ENCODE peak calls at places on chromosomes 12 and 14, in five cellular contexts. R is GM12878, X is K562, Z is HepG2, N is H1. T is an unnamed sample.

GRCh38 chr14:73610692-73611091 is 1.6 kb upstream of the ACOT6 start:
- DNase-seq in N (no peak), Z (peak; percentile 90), X (no peak), R (no peak), T (no peak)

GRCh38 chr14:104816678-104816945 is 15.7 kb downstream of the ZBTB42 start:
- DNase-seq in Z (no peak), X (no peak), R (no peak), N (no peak), T (no peak)

GRCh38 chr14:93987376-93987775 is 9.7 kb upstream of the CCDC197 start:
- DNase-seq in R (no peak), X (no peak), N (no peak), Z (no peak), T (no peak)

GRCh38 chr12:113196996-113197395 is 11.5 kb downstream of the RITA1 start:
- DNase-seq in Z (peak; percentile 69), R (no peak), N (no peak), X (peak; percentile 73), T (peak; percentile 94)

GRCh38 chr12:3117144-3117581 is 40.0 kb downstream of the TSPAN9 start:
- DNase-seq in N (no peak), R (no peak), X (no peak), Z (no peak), T (no peak)

GRCh38 chr12:10688042-10688441 is 14.2 kb upstream of the STYK1 start:
- DNase-seq in Z (no peak), X (no peak), N (no peak), R (no peak), T (no peak)

GRCh38 chr12:92899388-92900001 is 29.6 kb downstream of the EEA1 start:
- DNase-seq in X (no peak), N (peak; percentile 21), Z (peak; percentile 85), R (no peak), T (peak; percentile 82)

GRCh38 chr14:102356280-102356679 is 6.4 kb downstream of the CINP start:
- DNase-seq in R (no peak), Z (no peak), X (no peak), N (no peak), T (no peak)

GRCh38 chr14:21096889-21097615 is 1.4 kb downstream of the ZNF219 start:
- DNase-seq in X (no peak), R (no peak), N (no peak), Z (no peak), T (no peak)

GRCh38 chr12:118446247-118446646 is 69.9 kb downstream of the SUDS3 start:
- DNase-seq in Z (no peak), N (no peak), X (no peak), R (no peak), T (no peak)

GRCh38 chr14:95327558-95328374 is 8.1 kb upstream of the CLMN start:
- DNase-seq in Z (no peak), R (peak; percentile 91), X (no peak), N (no peak), T (no peak)

GRCh38 chr12:90188857-90189256 is 480.2 kb upstream of the ATP2B1 start:
- DNase-seq in R (no peak), N (no peak), Z (no peak), X (no peak), T (no peak)

DNA sequence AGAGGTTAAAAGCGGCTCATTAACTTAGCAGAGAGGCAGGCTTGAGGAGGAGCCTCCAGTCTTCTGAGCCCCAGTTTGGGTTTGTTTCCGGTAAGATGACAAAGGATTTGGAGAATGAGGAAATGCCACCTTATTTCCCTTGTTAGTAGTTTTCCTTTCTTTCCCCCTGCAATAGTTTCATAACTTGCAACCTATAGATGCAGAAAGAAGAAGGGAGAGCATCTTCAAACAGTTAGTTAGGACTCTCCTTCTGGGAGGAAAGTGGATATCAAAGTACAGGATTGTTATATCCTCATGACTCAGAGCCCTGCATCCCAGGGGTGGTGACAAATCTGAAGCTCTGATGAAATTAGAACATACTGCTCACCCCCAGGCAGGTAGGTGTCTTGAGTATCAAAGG is 180.7 kb upstream of the SLC38A2 start:
- DNase-seq in Z (peak; percentile 12), N (no peak), X (no peak), R (no peak), T (peak; percentile 52)
- TF ChIP-seq KDM1A in Z (no peak), N (no peak), X (no peak), R (no peak), T (no peak)

DNA sequence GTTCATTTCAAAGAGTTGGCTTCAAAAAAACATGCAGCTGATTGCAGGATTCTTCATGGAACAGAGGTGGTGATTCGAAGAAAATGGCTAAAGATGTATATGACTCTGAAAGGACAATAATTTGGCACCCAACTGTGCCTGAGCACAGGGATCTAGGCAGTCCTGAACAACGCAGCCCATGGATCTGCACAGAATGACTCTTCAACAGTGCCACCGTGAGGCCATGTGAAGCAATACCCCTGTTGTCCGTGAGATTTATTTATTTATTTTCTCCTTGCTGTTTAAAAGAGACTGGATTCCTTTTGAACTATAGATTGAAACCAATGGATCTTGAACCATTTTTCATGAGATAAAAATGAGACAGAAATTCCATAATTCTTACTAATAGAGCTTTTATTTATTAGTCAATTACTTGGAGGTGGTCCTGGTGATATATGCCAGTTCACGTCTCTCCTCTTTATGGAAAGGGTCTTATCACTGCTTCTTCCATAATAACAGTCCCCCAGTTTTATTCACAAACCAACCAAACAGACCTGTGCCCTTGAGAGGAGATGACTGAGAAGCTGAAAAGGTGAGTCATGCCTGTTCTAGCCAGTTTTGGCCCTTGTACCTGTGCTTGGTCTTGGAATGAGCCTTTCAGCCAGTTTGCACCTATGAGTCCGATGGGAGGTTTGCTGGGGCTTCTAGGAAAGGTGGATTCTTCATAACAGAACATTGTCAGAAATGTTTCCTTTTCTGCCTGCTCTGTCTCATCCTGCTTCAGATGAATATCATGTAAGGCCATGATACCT is 1598.3 kb downstream of the AACS start:
- DNase-seq in X (peak; percentile 32), N (peak; percentile 7), R (no peak), Z (peak; percentile 1), T (peak; percentile 61)
- TF ChIP-seq KDM1A in X (no peak), N (no peak), R (no peak), Z (no peak), T (no peak)

DNA sequence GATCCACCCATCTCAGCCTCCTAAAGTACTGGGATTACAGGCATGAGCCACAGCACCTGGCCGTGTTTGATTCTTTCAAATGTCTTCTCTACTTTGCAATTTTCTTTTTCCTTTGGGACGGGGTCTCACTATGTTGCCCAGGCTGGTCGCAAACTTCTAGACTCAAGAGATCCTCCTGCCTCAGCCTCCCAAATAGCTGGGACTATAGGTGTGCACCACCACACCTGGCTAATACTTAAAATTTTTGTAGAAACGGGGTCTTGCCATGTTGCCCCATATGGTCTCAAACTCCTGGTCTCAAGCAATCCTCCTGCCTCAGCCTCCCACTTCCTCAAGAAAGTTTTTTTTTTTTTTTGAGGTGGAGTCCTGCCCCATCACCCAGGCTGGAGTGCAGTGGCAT is 1.7 kb downstream of the GATC start:
- DNase-seq in Z (no peak), N (no peak), X (no peak), R (no peak), T (no peak)
- TF ChIP-seq KDM1A in Z (no peak), N (no peak), X (no peak), R (no peak), T (no peak)

GRCh38 chr14:54709867-54710266 is 142.9 kb downstream of the SAMD4A start:
- DNase-seq in X (no peak), Z (peak; percentile 17), N (no peak), R (no peak), T (no peak)

GRCh38 chr14:54713364-54713763 is 146.4 kb downstream of the SAMD4A start:
- DNase-seq in N (no peak), X (no peak), R (no peak), Z (no peak), T (no peak)

GRCh38 chr14:54711312-54711711 is 144.4 kb downstream of the SAMD4A start:
- DNase-seq in N (no peak), R (no peak), Z (no peak), X (no peak), T (no peak)

GRCh38 chr14:54712371-54712998 is 145.6 kb downstream of the SAMD4A start:
- DNase-seq in R (no peak), N (no peak), X (no peak), Z (no peak), T (no peak)

DNA sequence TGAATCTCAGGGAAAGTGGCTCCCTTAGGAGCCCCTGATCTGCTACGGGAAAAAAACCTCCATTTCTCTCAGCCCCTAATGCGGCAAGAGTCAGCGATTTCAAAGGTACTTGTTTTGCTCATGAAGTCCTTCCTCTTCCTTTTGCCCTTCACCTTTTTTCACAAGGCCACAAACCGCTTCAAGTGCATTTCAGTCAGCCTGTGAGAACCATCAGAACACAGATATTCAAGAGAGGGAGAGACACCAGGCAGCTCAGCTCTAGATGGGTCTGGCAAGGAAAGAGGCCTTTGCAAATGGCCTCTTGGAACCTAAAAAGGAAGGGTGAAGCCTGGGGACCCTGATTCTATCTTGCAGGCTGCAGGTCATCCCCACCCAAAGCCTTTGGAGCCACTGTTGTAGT is 144.9 kb downstream of the SAMD4A start:
- DNase-seq in X (no peak), R (no peak), Z (no peak), N (no peak), T (no peak)
- TF ChIP-seq KDM1A in X (no peak), R (no peak), Z (no peak), N (no peak), T (no peak)

DNA sequence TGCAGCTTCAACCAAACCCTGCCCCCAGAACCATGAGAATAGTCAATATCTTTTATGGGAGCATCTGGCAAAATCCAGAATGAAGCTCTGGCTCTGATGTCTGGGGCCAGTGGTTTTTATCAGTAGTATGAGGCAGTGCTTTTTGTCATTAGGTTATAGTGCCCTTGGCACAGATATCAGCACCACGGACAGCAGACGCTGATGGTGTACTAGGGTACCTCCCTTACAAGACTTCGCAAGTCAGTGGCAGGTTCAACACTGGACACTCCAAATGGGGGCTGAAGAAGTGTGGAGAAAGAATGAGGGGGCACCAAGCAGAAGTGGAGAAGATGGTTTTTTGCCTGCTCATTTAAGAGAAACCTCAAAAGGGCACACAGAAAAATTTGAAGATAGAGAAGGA is 68.2 kb upstream of the E2F7 start:
- DNase-seq in N (no peak), R (no peak), X (no peak), Z (peak; percentile 4), T (peak; percentile 23)
- TF ChIP-seq KDM1A in N (no peak), R (no peak), X (no peak), Z (no peak), T (no peak)

DNA sequence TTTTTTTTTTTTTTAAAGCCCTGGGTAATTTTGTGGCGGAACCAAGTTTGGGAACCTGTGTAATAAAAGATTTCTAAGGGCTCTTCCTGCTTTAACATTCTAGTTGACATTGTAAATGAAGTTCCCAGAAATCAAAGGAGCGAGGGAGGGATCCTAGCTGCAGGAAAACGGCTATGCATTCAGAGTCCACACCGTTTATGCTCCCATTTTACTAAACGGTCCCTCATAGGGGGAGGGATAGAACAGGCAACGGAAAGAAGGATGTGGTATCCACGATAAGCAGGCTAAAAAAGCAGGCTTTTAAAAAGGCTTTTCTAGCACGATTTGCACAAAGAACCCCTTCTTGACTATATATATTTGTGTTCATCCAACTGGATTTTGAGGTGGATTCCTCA is 571 bp downstream of the SYNJ2BP start:
- DNase-seq in Z (no peak), X (no peak), R (no peak), N (no peak), T (no peak)
- TF ChIP-seq KDM1A in Z (no peak), X (no peak), R (no peak), N (no peak), T (no peak)

GRCh38 chr12:121992059-121992879 is 29.4 kb upstream of the BCL7A start:
- DNase-seq in Z (peak; percentile 39), X (no peak), N (no peak), R (peak; percentile 96), T (peak; percentile 91)
- TF ChIP-seq KDM1A in Z (no peak), X (no peak), N (no peak), R (no peak), T (no peak)

GRCh38 chr14:72521968-72522741 is 371.7 kb downstream of the DPF3 start:
- DNase-seq in X (no peak), N (no peak), Z (no peak), R (no peak), T (no peak)
- TF ChIP-seq KDM1A in X (no peak), N (no peak), Z (no peak), R (no peak), T (no peak)

T was measured in A549.